ENCODE peak calls at places on chromosomes 16 and 17, in five cellular contexts. W, U, P, B and H are unnamed samples.

GRCh38 chr17:42759982-42760651 is 910 bp upstream of the RAMP2 start:
- DNase-seq in W (no peak), U (no peak), P (no peak), B (no peak), H (no peak)

GRCh38 chr16:8850279-8850885 is 18.4 kb downstream of the CARHSP1 start:
- DNase-seq in W (peak; percentile 64), U (peak; percentile 76), P (peak; percentile 96), B (peak; percentile 90), H (peak; percentile 57)

GRCh38 chr16:84718-85452 is 6.9 kb downstream of the MPG start:
- DNase-seq in W (no peak), U (peak; percentile 85), P (peak; percentile 97), B (peak; percentile 95), H (peak; percentile 70)

GRCh38 chr16:4416200-4417032 is at the start of gene CORO7:
- DNase-seq in W (peak; percentile 100), U (peak; percentile 98), P (peak; percentile 80), B (peak; percentile 84), H (no peak)

GRCh38 chr16:78462261-78463208 is 363.1 kb downstream of the WWOX start:
- DNase-seq in W (no peak), U (no peak), P (no peak), B (no peak), H (no peak)

GRCh38 chr16:84367750-84368320 is 503 bp upstream of the ATP2C2 start:
- DNase-seq in W (no peak), U (no peak), P (no peak), B (no peak), H (no peak)

GRCh38 chr17:82375359-82376041 is 3.9 kb downstream of the UTS2R start:
- DNase-seq in W (peak; percentile 72), U (no peak), P (no peak), B (no peak), H (no peak)

GRCh38 chr17:77479372-77479781 is 338.6 kb downstream of the SEC14L1 start:
- DNase-seq in W (no peak), U (no peak), P (no peak), B (no peak), H (no peak)

GRCh38 chr16:84827131-84827574 is 7.4 kb downstream of the CRISPLD2 start:
- DNase-seq in W (no peak), U (peak; percentile 92), P (peak; percentile 52), B (no peak), H (no peak)

GRCh38 chr17:15510361-15510760 is 42.9 kb upstream of the CDRT4 start:
- DNase-seq in W (no peak), U (no peak), P (peak; percentile 88), B (peak; percentile 82), H (peak; percentile 51)

GRCh38 chr16:54429029-54429428 is 142.4 kb upstream of the IRX3 start:
- DNase-seq in W (no peak), U (no peak), P (no peak), B (no peak), H (no peak)

GRCh38 chr17:31558748-31559646 is 167.5 kb downstream of the RAB11FIP4 start:
- DNase-seq in W (peak; percentile 87), U (peak; percentile 92), P (peak; percentile 81), B (peak; percentile 76), H (no peak)

GRCh38 chr17:35236821-35237220 is 6.1 kb upstream of the SLFN5 start:
- DNase-seq in W (no peak), U (no peak), P (no peak), B (no peak), H (no peak)

GRCh38 chr17:37610971-37611370 is 1.8 kb upstream of the SYNRG start:
- DNase-seq in W (no peak), U (no peak), P (no peak), B (no peak), H (no peak)

GRCh38 chr17:67601897-67602296 is 115.8 kb upstream of the NOL11 start:
- DNase-seq in W (no peak), U (no peak), P (peak; percentile 11), B (no peak), H (no peak)

GRCh38 chr17:34578016-34578415 is 1.4 kb upstream of the TMEM132E start:
- DNase-seq in W (peak; percentile 76), U (no peak), P (no peak), B (no peak), H (no peak)

GRCh38 chr16:3734758-3735221 is 17.5 kb upstream of the TRAP1 start:
- DNase-seq in W (peak; percentile 93), U (peak; percentile 60), P (no peak), B (no peak), H (no peak)

GRCh38 chr17:60158751-60159478 is 9.1 kb downstream of the CA4 start:
- DNase-seq in W (no peak), U (no peak), P (peak; percentile 38), B (no peak), H (no peak)

GRCh38 chr17:74426551-74427047 is 5.3 kb upstream of the GPRC5C start:
- DNase-seq in W (no peak), U (no peak), P (no peak), B (no peak), H (no peak)

GRCh38 chr17:82366749-82367148 is 4.8 kb upstream of the UTS2R start:
- DNase-seq in W (no peak), U (no peak), P (no peak), B (no peak), H (no peak)

GRCh38 chr17:18987862-18988545 is 16.6 kb downstream of the FAM83G start:
- DNase-seq in W (no peak), U (no peak), P (no peak), B (no peak), H (no peak)